ENCODE peak calls at places on chromosome 2, in eight cellular contexts. C is psoas muscle; O is uterus; P is heart left ventricle; Q is GM23338; F is dorsolateral prefrontal cortex; H is AG04450; B is CD8-positive, alpha-beta T cell. J is an unnamed sample.

GRCh38 chr2:19358242-19359020 is at the start of gene OSR1:
- DNase-seq in O (peak; percentile 75), F (no peak), H (peak; percentile 76), B (no peak), P (peak; percentile 80), Q (peak; percentile 84), C (peak; percentile 85), J (peak; percentile 90)

GRCh38 chr2:16948073-16948472 is 282.4 kb upstream of the CYRIA start:
- DNase-seq in C (no peak), H (no peak), P (no peak), B (no peak), F (no peak), Q (no peak), O (no peak), J (no peak)

GRCh38 chr2:3628800-3629199 is 29.2 kb upstream of the ALLC start:
- DNase-seq in C (peak; percentile 40), O (no peak), P (no peak), H (no peak), Q (peak; percentile 82), B (peak; percentile 8), F (no peak), J (peak; percentile 16)

GRCh38 chr2:235746257-235746934 is 252.6 kb downstream of the AGAP1 start:
- DNase-seq in H (peak; percentile 79), Q (peak; percentile 94), P (no peak), C (no peak), B (peak; percentile 40), O (peak; percentile 65), F (peak; percentile 70), J (peak; percentile 93)

GRCh38 chr2:190062053-190062452 is 476 bp downstream of the MSTN start:
- DNase-seq in P (no peak), O (no peak), C (no peak), H (no peak), F (no peak), B (no peak), Q (no peak), J (no peak)

GRCh38 chr2:214193943-214194342 is 216.9 kb upstream of the VWC2L start:
- DNase-seq in F (no peak), C (no peak), Q (no peak), O (no peak), P (no peak), B (no peak), H (peak; percentile 32), J (no peak)

GRCh38 chr2:195322324-195322723 is 334.7 kb upstream of the SLC39A10 start:
- DNase-seq in H (no peak), B (no peak), F (no peak), P (no peak), O (no peak), Q (no peak), C (no peak), J (no peak)

GRCh38 chr2:26401739-26402541 is at the start of gene DRC1:
- DNase-seq in C (peak; percentile 73), Q (peak; percentile 96), B (no peak), O (peak; percentile 20), H (peak; percentile 37), F (peak; percentile 81), P (peak; percentile 75), J (peak; percentile 77)

GRCh38 chr2:199739413-199740110 is 111.4 kb downstream of the FTCDNL1 start:
- DNase-seq in C (peak; percentile 79), B (peak; percentile 63), P (peak; percentile 83), F (peak; percentile 33), O (peak; percentile 60), Q (peak; percentile 91), H (peak; percentile 7), J (peak; percentile 66)

GRCh38 chr2:238947920-238948710 is 100.2 kb downstream of the TWIST2 start:
- DNase-seq in P (no peak), H (peak; percentile 60), F (no peak), C (no peak), Q (peak; percentile 10), O (peak; percentile 63), B (no peak), J (peak; percentile 95)

GRCh38 chr2:124318913-124319312 is 293.8 kb downstream of the CNTNAP5 start:
- DNase-seq in O (no peak), C (no peak), B (no peak), P (no peak), Q (no peak), F (no peak), H (no peak), J (no peak)

GRCh38 chr2:161046876-161047275 is 113.4 kb upstream of the TANK start:
- DNase-seq in F (no peak), P (no peak), Q (no peak), B (no peak), H (no peak), O (no peak), C (no peak), J (no peak)

GRCh38 chr2:29270606-29271005 is 155.4 kb downstream of the CLIP4 start:
- DNase-seq in C (no peak), O (no peak), B (no peak), P (no peak), H (no peak), F (no peak), Q (no peak), J (no peak)

DNA sequence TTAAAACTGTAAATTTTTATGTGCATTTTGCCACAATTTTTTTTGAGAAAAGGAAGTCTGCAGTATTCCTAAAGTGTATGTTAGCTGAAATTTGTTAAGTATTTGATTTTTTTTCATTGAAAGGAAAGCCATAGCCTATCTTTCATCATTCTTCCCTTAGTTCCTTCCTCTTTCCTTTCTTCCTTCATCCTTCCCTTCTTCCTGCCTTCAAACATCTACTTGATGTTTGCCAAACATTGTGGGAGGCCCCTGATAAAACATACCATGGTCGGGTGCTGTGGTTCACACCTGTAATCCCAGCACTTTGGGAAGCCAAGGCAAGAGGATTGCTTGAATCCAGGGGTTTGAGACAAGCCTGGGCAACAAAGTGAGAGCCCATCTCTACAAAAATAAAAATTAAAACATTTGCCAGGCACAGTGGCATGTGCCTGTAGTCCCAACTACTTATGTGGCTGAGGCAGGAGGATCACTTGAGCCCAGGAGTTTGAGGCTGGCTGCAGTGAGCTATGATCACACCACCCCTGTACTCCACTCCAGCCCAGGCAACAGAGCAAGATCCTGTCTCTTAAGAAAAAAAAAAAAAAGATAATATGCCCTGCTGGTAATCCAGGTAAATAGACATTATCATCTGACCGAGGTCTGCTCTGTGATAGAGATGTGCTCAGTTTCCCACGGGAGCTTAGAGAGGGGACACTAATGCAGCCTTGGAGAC is 278.4 kb upstream of the STON1 start:
- DNase-seq in F (no peak), C (no peak), O (no peak), H (no peak), Q (no peak), P (no peak), B (no peak), J (no peak)
- TF ChIP-seq CTCF in F (no peak), C (no peak), O (no peak), H (no peak), Q (no peak), P (no peak), B (no peak), J (no peak)

DNA sequence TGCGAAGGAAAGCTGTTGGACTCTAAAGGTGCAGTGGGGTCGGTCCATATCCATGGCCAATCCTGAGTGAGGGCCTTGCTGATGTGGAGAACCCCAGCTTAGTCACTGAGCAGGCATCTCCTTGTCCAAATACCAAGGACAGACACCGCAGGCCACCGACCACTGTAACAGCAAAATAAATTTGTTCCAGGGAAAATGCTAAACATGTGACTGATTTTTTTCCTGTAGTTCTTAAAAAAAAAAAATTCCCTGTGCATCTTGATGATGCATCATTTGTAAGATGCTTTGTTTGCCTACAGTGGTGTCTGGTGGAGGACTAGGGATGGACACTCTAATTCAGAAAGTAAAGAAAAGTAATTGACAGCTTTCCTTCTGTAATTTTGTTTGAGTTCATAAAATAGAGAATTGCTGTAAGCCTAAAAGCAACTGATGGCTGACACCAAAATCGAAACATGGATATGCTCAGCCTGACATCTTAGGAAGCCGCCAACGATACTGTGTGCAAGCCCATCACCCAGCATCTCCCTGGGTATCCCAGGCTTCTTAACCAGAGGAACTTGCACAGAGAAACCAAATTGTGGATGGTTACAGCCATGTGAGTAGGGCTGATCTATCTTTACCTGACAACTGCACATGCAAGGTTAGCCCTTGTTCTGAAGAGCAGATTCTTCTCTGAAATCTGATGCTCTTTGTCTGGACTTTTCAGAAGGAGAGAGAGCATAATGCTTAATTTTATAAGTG is 188.6 kb downstream of the ARL4C start:
- DNase-seq in H (no peak), P (no peak), O (no peak), Q (no peak), B (no peak), F (no peak), C (no peak), J (no peak)
- H3K4me3 ChIP-seq in H (no peak overlapping the region), P (no peak overlapping the region), O (no peak overlapping the region), Q (no peak overlapping the region), B (no peak overlapping the region), F (no peak overlapping the region), C (no peak overlapping the region), J (no peak overlapping the region)

GRCh38 chr2:191746809-191747208 is 68.9 kb downstream of the NABP1 start:
- DNase-seq in C (no peak), B (no peak), F (no peak), H (no peak), O (peak; percentile 26), Q (no peak), P (no peak), J (no peak)

GRCh38 chr2:191746306-191746705 is 68.4 kb downstream of the NABP1 start:
- DNase-seq in H (no peak), P (no peak), Q (no peak), C (no peak), B (no peak), F (no peak), O (no peak), J (no peak)

GRCh38 chr2:191749181-191749540 is 71.2 kb downstream of the NABP1 start:
- DNase-seq in H (no peak), O (no peak), Q (no peak), C (no peak), F (no peak), B (no peak), P (no peak), J (no peak)

GRCh38 chr2:191748050-191748449 is 70.1 kb downstream of the NABP1 start:
- DNase-seq in O (no peak), P (no peak), Q (no peak), C (no peak), F (no peak), H (no peak), B (no peak), J (peak; percentile 31)

DNA sequence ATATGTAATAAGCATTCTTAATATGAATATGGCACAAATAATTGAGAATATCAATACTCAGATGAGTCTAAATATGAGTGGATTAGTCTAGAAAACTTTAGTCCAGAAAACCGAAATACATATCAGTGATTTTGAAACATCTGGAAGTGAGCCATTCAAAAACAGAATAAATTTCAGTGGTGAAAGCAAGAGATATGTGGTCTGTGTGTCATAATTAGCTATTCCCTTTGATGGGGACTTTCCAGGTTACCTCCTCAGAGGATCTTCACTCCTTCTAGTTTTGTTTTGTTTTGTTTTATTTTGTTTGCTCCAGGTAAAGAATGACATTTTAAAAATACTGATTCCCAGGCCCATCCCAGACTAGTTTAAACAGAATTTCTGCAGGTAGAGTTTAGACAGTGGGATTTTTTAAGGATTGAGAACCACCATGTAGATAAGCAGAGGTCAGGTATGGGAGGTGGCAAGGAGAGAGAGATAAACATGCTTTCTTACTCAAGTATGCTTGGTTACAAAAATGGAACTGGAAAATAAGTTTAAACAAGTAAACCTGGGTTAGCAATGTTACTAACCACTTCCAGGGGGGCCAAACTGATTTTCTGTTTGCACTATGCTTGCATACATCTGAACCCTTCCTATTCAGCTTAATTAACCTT is 70.7 kb downstream of the NABP1 start:
- DNase-seq in C (no peak), Q (no peak), O (no peak), B (no peak), F (no peak), H (no peak), P (no peak), J (peak; percentile 29)
- TF ChIP-seq CTCF in C (no peak), Q (no peak), O (no peak), B (no peak), F (no peak), H (no peak), P (no peak), J (no peak)

GRCh38 chr2:176001281-176001902 is 675 bp downstream of the LNPK start:
- DNase-seq in B (peak; percentile 47), Q (peak; percentile 49), H (no peak), C (peak; percentile 68), P (no peak), F (peak; percentile 33), O (no peak), J (peak; percentile 40)
- H3K4me3 ChIP-seq in B (peak overlapping the region; percentile 69), Q (peak overlapping the region; percentile 96), H (peak overlapping the region; percentile 79), C (peak overlapping the region; percentile 91), P (peak overlapping the region; percentile 68), F (peak overlapping the region; percentile 90), O (peak overlapping the region; percentile 67), J (peak overlapping the region; percentile 81)

J was measured in cardiac fibroblast.